ENCODE peak calls at places on chromosome 9, in nine cellular contexts. Y is GM23248; J is iPS-NIHi11; R is M059J; E is sciatic nerve; W is NCI-H2107; K is astrocyte; B is stimulated activated CD8-positive, alpha-beta memory T cell treated with anti-CD3 and anti-CD28 coated beads, Interleukin-12 subunit alpha, Interleukin-12 subunit beta, amount 100 ng/mL, for 1 hour; L is fibroblast of the conjunctiva. N is an unnamed sample.

GRCh38 chr9:114913217-114913616 is 17.2 kb downstream of the TNFSF8 start:
- DNase-seq in Y (no peak), J (no peak), R (no peak), E (no peak), W (no peak), K (no peak), B (no peak), L (no peak), N (no peak)

GRCh38 chr9:89701221-89701798 is 96.5 kb downstream of the GADD45G start:
- DNase-seq in Y (no peak), J (no peak), R (no peak), E (no peak), W (no peak), K (no peak), B (peak; percentile 15), L (no peak), N (no peak)

GRCh38 chr9:136087741-136088480 is 7.2 kb downstream of the NACC2 start:
- DNase-seq in Y (no peak), J (peak; percentile 5), R (no peak), E (no peak), W (no peak), K (no peak), B (no peak), L (no peak), N (no peak)

GRCh38 chr9:19493845-19494244 is 85.0 kb downstream of the ACER2 start:
- DNase-seq in Y (no peak), J (no peak), R (no peak), E (no peak), W (no peak), K (no peak), B (no peak), L (no peak), N (no peak)

GRCh38 chr9:77961541-77961940 is 70.1 kb downstream of the GNAQ start:
- DNase-seq in Y (peak; percentile 38), J (no peak), R (peak; percentile 46), E (no peak), W (no peak), K (peak; percentile 55), B (no peak), L (no peak), N (no peak)

GRCh38 chr9:2181794-2182193 is 166.6 kb downstream of the SMARCA2 start:
- DNase-seq in Y (peak; percentile 50), J (peak; percentile 69), R (peak; percentile 9), E (no peak), W (no peak), K (no peak), B (no peak), L (no peak), N (peak; percentile 58)

GRCh38 chr9:129486496-129487306 is 134.2 kb downstream of the C9orf50 start:
- DNase-seq in Y (peak; percentile 84), J (no peak), R (peak; percentile 94), E (peak; percentile 89), W (no peak), K (peak; percentile 46), B (no peak), L (peak; percentile 83), N (peak; percentile 59)

GRCh38 chr9:14111670-14112069 is 202.3 kb downstream of the NFIB start:
- DNase-seq in Y (peak; percentile 22), J (no peak), R (no peak), E (no peak), W (no peak), K (no peak), B (no peak), L (peak; percentile 36), N (no peak)

GRCh38 chr9:15509931-15510788 is 610 bp downstream of the PSIP1 start:
- DNase-seq in Y (peak; percentile 63), J (peak; percentile 75), R (no peak), E (peak; percentile 69), W (no peak), K (no peak), B (peak; percentile 31), L (no peak), N (peak; percentile 73)

GRCh38 chr9:98514841-98515240 is 193.9 kb downstream of the GABBR2 start:
- DNase-seq in Y (no peak), J (no peak), R (no peak), E (no peak), W (no peak), K (no peak), B (no peak), L (no peak), N (no peak)

GRCh38 chr9:126818482-126818881 is 13.6 kb downstream of the ZBTB43 start:
- DNase-seq in Y (no peak), J (no peak), R (no peak), E (no peak), W (no peak), K (no peak), B (no peak), L (no peak), N (no peak)

GRCh38 chr9:36164989-36165388 is 4.2 kb upstream of the CCIN start:
- DNase-seq in Y (peak; percentile 17), J (no peak), R (no peak), E (no peak), W (no peak), K (no peak), B (no peak), L (no peak), N (no peak)

GRCh38 chr9:113566712-113567071 is 103.2 kb downstream of the RGS3 start:
- DNase-seq in Y (peak; percentile 48), J (no peak), R (peak; percentile 89), E (peak; percentile 40), W (no peak), K (no peak), B (no peak), L (no peak), N (no peak)

GRCh38 chr9:137461663-137462395 is 2.7 kb upstream of the NSMF start:
- DNase-seq in Y (no peak), J (peak; percentile 83), R (no peak), E (no peak), W (no peak), K (no peak), B (peak; percentile 60), L (peak; percentile 33), N (peak; percentile 88)

GRCh38 chr9:111914749-111915424 is 18.3 kb downstream of the UGCG start:
- DNase-seq in Y (peak; percentile 32), J (no peak), R (no peak), E (no peak), W (no peak), K (no peak), B (no peak), L (peak; percentile 17), N (no peak)

GRCh38 chr9:131037336-131038255 is 28.6 kb downstream of the LAMC3 start:
- DNase-seq in Y (peak; percentile 46), J (no peak), R (no peak), E (no peak), W (no peak), K (no peak), B (no peak), L (no peak), N (no peak)

GRCh38 chr9:123615381-123615780 is 259.4 kb downstream of the CRB2 start:
- DNase-seq in Y (no peak), J (no peak), R (peak; percentile 4), E (no peak), W (peak; percentile 17), K (no peak), B (no peak), L (no peak), N (peak; percentile 34)

GRCh38 chr9:27558307-27558706 is 15.0 kb downstream of the C9orf72 start:
- DNase-seq in Y (no peak), J (no peak), R (no peak), E (no peak), W (no peak), K (no peak), B (no peak), L (no peak), N (no peak)

GRCh38 chr9:109974143-109974917 is 194.3 kb downstream of the PALM2AKAP2 start:
- DNase-seq in Y (no peak), J (no peak), R (no peak), E (no peak), W (no peak), K (no peak), B (no peak), L (no peak), N (no peak)

GRCh38 chr9:22446950-22447606 is 454 bp downstream of the DMRTA1 start:
- DNase-seq in Y (peak; percentile 60), J (peak; percentile 65), R (peak; percentile 82), E (peak; percentile 63), W (peak; percentile 42), K (peak; percentile 39), B (no peak), L (no peak), N (peak; percentile 83)

GRCh38 chr9:98129451-98129881 is 10.4 kb upstream of the TRIM14 start:
- DNase-seq in Y (no peak), J (no peak), R (no peak), E (no peak), W (no peak), K (no peak), B (no peak), L (no peak), N (no peak)

GRCh38 chr9:125366676-125367075 is 105.0 kb downstream of the GAPVD1 start:
- DNase-seq in Y (no peak), J (no peak), R (no peak), E (no peak), W (no peak), K (no peak), B (no peak), L (no peak), N (no peak)

GRCh38 chr9:99690573-99690972 is 131.1 kb upstream of the NR4A3 start:
- DNase-seq in Y (no peak), J (peak; percentile 17), R (peak; percentile 4), E (no peak), W (peak; percentile 68), K (no peak), B (no peak), L (no peak), N (no peak)

N was measured in ecto neural progenitor cell.